ENCODE peak calls at places on chromosomes 2 and 18, in six cellular contexts. One of them, this sample, is unnamed. For H3K4me1, the result is how much of the 10 kb centered on the place peaks cover.

GRCh38 chr2:63865159-63865799 is 23.6 kb downstream of the UGP2 start:
- DNase-seq in psoas muscle: no peak
- DNase-seq in sigmoid colon: no peak
- DNase-seq in uterus: no peak
- DNase-seq in testis: no peak
- DNase-seq in mucosa of descending colon: no peak
- DNase-seq in this sample: no peak

GRCh38 chr2:174336403-174337336 is 1.9 kb downstream of the SP9 start:
- DNase-seq in psoas muscle: peak
- DNase-seq in sigmoid colon: no peak
- DNase-seq in uterus: no peak
- DNase-seq in testis: no peak
- DNase-seq in mucosa of descending colon: peak
- DNase-seq in this sample: no peak

GRCh38 chr2:112622528-112622849 is 23.2 kb upstream of the SLC20A1 start:
- DNase-seq in psoas muscle: no peak
- DNase-seq in sigmoid colon: peak
- DNase-seq in uterus: no peak
- DNase-seq in testis: no peak
- DNase-seq in mucosa of descending colon: no peak
- DNase-seq in this sample: no peak

GRCh38 chr2:150477347-150477746 is 10.1 kb downstream of the RND3 start:
- DNase-seq in psoas muscle: no peak
- DNase-seq in sigmoid colon: no peak
- DNase-seq in uterus: no peak
- DNase-seq in testis: no peak
- DNase-seq in mucosa of descending colon: peak
- DNase-seq in this sample: no peak

GRCh38 chr2:59932341-59932740 is 621.1 kb downstream of the BCL11A start:
- DNase-seq in psoas muscle: no peak
- DNase-seq in sigmoid colon: no peak
- DNase-seq in uterus: no peak
- DNase-seq in testis: no peak
- DNase-seq in mucosa of descending colon: no peak
- DNase-seq in this sample: no peak

GRCh38 chr2:226079677-226080076 is 680.2 kb downstream of the NYAP2 start:
- DNase-seq in psoas muscle: no peak
- DNase-seq in sigmoid colon: no peak
- DNase-seq in uterus: peak
- DNase-seq in testis: peak
- DNase-seq in mucosa of descending colon: no peak
- DNase-seq in this sample: peak

GRCh38 chr2:95374451-95374915 is 28.0 kb upstream of the FAHD2A start:
- DNase-seq in psoas muscle: no peak
- DNase-seq in sigmoid colon: peak
- DNase-seq in uterus: no peak
- DNase-seq in testis: no peak
- DNase-seq in mucosa of descending colon: no peak
- DNase-seq in this sample: no peak

GRCh38 chr18:45456076-45457066 is 158.9 kb upstream of the SLC14A2 start:
- DNase-seq in psoas muscle: peak
- DNase-seq in sigmoid colon: no peak
- DNase-seq in uterus: no peak
- DNase-seq in testis: peak
- DNase-seq in mucosa of descending colon: no peak
- DNase-seq in this sample: no peak

GRCh38 chr2:207390302-207391095 is 139.3 kb upstream of the CREB1 start:
- DNase-seq in psoas muscle: no peak
- DNase-seq in sigmoid colon: no peak
- DNase-seq in uterus: no peak
- DNase-seq in testis: no peak
- DNase-seq in mucosa of descending colon: no peak
- DNase-seq in this sample: no peak

GRCh38 chr2:97755491-97755890 is 42.1 kb downstream of the ZAP70 start:
- DNase-seq in psoas muscle: no peak
- DNase-seq in sigmoid colon: no peak
- DNase-seq in uterus: no peak
- DNase-seq in testis: no peak
- DNase-seq in mucosa of descending colon: no peak
- DNase-seq in this sample: no peak

GRCh38 chr2:12533337-12533736 is 183.4 kb upstream of the TRIB2 start:
- DNase-seq in psoas muscle: no peak
- DNase-seq in sigmoid colon: no peak
- DNase-seq in uterus: no peak
- DNase-seq in testis: no peak
- DNase-seq in mucosa of descending colon: no peak
- DNase-seq in this sample: no peak

GRCh38 chr2:38095079-38095478 is 19.1 kb upstream of the CYP1B1 start:
- DNase-seq in psoas muscle: no peak
- DNase-seq in sigmoid colon: no peak
- DNase-seq in uterus: no peak
- DNase-seq in testis: no peak
- DNase-seq in mucosa of descending colon: no peak
- DNase-seq in this sample: no peak

GRCh38 chr2:238995634-238996033 is 147.7 kb downstream of the TWIST2 start:
- DNase-seq in psoas muscle: no peak
- DNase-seq in sigmoid colon: no peak
- DNase-seq in uterus: no peak
- DNase-seq in testis: no peak
- DNase-seq in mucosa of descending colon: no peak
- DNase-seq in this sample: peak

GRCh38 chr2:223654384-223654915 is 52.3 kb upstream of the SCG2 start:
- DNase-seq in psoas muscle: no peak
- DNase-seq in sigmoid colon: no peak
- DNase-seq in uterus: no peak
- DNase-seq in testis: no peak
- DNase-seq in mucosa of descending colon: no peak
- DNase-seq in this sample: no peak

GRCh38 chr2:135985826-135986393 is 484 bp upstream of the DARS1 start:
- DNase-seq in psoas muscle: no peak
- DNase-seq in sigmoid colon: no peak
- DNase-seq in uterus: no peak
- DNase-seq in testis: no peak
- DNase-seq in mucosa of descending colon: no peak
- DNase-seq in this sample: no peak

GRCh38 chr2:152743004-152743403 is 24.6 kb downstream of the ARL6IP6 start:
- DNase-seq in psoas muscle: no peak
- DNase-seq in sigmoid colon: no peak
- DNase-seq in uterus: no peak
- DNase-seq in testis: no peak
- DNase-seq in mucosa of descending colon: no peak
- DNase-seq in this sample: no peak

GRCh38 chr2:3406501-3406900 is 27.0 kb downstream of the TRAPPC12 start:
- DNase-seq in psoas muscle: peak
- DNase-seq in sigmoid colon: no peak
- DNase-seq in uterus: no peak
- DNase-seq in testis: no peak
- DNase-seq in mucosa of descending colon: no peak
- DNase-seq in this sample: no peak

GRCh38 chr2:230170532-230170931 is 49.3 kb downstream of the SP110 start:
- DNase-seq in psoas muscle: no peak
- DNase-seq in sigmoid colon: no peak
- DNase-seq in uterus: peak
- DNase-seq in testis: no peak
- DNase-seq in mucosa of descending colon: no peak
- DNase-seq in this sample: no peak

GRCh38 chr2:11254100-11254536 is 90.3 kb downstream of the ROCK2 start:
- DNase-seq in psoas muscle: no peak
- DNase-seq in sigmoid colon: no peak
- DNase-seq in uterus: no peak
- DNase-seq in testis: no peak
- DNase-seq in mucosa of descending colon: no peak
- DNase-seq in this sample: no peak

GRCh38 chr18:7221424-7222155 is 9.3 kb upstream of the LRRC30 start:
- DNase-seq in psoas muscle: peak
- DNase-seq in sigmoid colon: no peak
- DNase-seq in uterus: no peak
- DNase-seq in testis: peak
- DNase-seq in mucosa of descending colon: no peak
- DNase-seq in this sample: peak

GRCh38 chr18:59516356-59517155 is 157.5 kb upstream of the LMAN1 start:
- DNase-seq in psoas muscle: no peak
- DNase-seq in sigmoid colon: peak
- DNase-seq in uterus: peak
- DNase-seq in testis: peak
- DNase-seq in mucosa of descending colon: no peak
- DNase-seq in this sample: peak

GRCh38 chr2:123513351-123513750 is 511.7 kb upstream of the CNTNAP5 start:
- DNase-seq in psoas muscle: no peak
- DNase-seq in sigmoid colon: no peak
- DNase-seq in uterus: no peak
- DNase-seq in testis: no peak
- DNase-seq in mucosa of descending colon: no peak
- DNase-seq in this sample: no peak

GRCh38 chr2:43461461-43462073 is 134.3 kb downstream of the THADA start:
- DNase-seq in psoas muscle: no peak
- DNase-seq in sigmoid colon: no peak
- DNase-seq in uterus: no peak
- DNase-seq in testis: no peak
- DNase-seq in mucosa of descending colon: no peak
- DNase-seq in this sample: no peak

GRCh38 chr2:113762377-113763118 is 6.1 kb upstream of the SLC35F5 start:
- DNase-seq in psoas muscle: no peak
- DNase-seq in sigmoid colon: no peak
- DNase-seq in uterus: no peak
- DNase-seq in testis: no peak
- DNase-seq in mucosa of descending colon: no peak
- DNase-seq in this sample: no peak

GRCh38 chr2:183594150-183594549 is 469.9 kb downstream of the NUP35 start:
- DNase-seq in psoas muscle: no peak
- DNase-seq in sigmoid colon: no peak
- DNase-seq in uterus: no peak
- DNase-seq in testis: no peak
- DNase-seq in mucosa of descending colon: no peak
- DNase-seq in this sample: no peak

GRCh38 chr2:101735166-101735533 is 37.6 kb downstream of the MAP4K4 start:
- DNase-seq in psoas muscle: no peak
- DNase-seq in sigmoid colon: no peak
- DNase-seq in uterus: no peak
- DNase-seq in testis: no peak
- DNase-seq in mucosa of descending colon: no peak
- DNase-seq in this sample: no peak
- H3K4me1 ChIP-seq in psoas muscle: half or more
- H3K4me1 ChIP-seq in sigmoid colon: under half
- H3K4me1 ChIP-seq in uterus: under half
- H3K4me1 ChIP-seq in testis: under half
- H3K4me1 ChIP-seq in mucosa of descending colon: under half
- H3K4me1 ChIP-seq in this sample: under half

DNA sequence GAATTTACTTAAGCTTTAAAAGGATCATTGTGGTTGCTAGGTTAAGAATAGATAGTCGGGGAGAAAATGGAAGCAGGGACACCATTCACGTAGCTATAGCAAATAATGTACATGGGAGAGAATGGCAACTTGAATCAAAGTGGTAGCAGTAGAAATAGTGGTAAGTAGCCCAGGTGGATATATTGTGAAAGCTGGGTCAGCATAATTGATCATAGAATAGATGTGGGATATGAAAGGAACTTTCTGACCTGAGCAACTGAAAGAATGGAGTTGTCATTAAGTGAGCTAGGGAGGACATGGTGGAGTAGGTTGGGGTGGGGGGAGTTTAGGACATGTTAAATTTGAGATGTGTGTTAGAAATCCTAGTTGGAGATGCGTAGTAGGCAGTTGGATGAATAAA is 2.2 kb downstream of the SGO2 start:
- DNase-seq in psoas muscle: no peak
- DNase-seq in sigmoid colon: no peak
- DNase-seq in uterus: no peak
- DNase-seq in testis: no peak
- DNase-seq in mucosa of descending colon: no peak
- DNase-seq in this sample: no peak
- H3K4me1 ChIP-seq in psoas muscle: under half
- H3K4me1 ChIP-seq in sigmoid colon: under half
- H3K4me1 ChIP-seq in uterus: under half
- H3K4me1 ChIP-seq in testis: under half
- H3K4me1 ChIP-seq in mucosa of descending colon: under half
- H3K4me1 ChIP-seq in this sample: under half

DNA sequence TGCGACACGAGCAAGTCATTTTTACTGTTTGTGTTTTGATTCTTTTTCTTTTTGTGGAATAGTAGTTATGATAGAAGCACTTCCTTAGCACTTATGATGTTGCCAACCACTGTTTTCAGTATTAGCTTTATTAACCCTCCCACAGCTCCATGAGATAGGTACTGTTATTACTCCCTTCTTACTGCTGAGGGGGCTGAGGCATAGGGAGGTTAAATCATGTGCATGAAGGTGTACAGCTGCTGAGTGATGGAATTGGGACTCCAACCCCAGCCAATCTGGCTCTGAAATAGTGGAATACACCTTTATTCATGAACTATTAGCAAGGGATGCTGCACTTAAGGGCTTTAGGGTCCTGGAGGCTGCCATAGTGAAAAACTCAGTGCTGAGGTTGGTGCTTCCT is 19.2 kb downstream of the SMARCAL1 start:
- DNase-seq in psoas muscle: no peak
- DNase-seq in sigmoid colon: no peak
- DNase-seq in uterus: no peak
- DNase-seq in testis: no peak
- DNase-seq in mucosa of descending colon: no peak
- DNase-seq in this sample: no peak
- H3K4me1 ChIP-seq in psoas muscle: under half
- H3K4me1 ChIP-seq in sigmoid colon: under half
- H3K4me1 ChIP-seq in uterus: under half
- H3K4me1 ChIP-seq in testis: under half
- H3K4me1 ChIP-seq in mucosa of descending colon: under half
- H3K4me1 ChIP-seq in this sample: under half

GRCh38 chr2:27225526-27225925 is 8.4 kb downstream of the CAD start:
- DNase-seq in psoas muscle: no peak
- DNase-seq in sigmoid colon: no peak
- DNase-seq in uterus: no peak
- DNase-seq in testis: no peak
- DNase-seq in mucosa of descending colon: no peak
- DNase-seq in this sample: no peak

GRCh38 chr2:27221166-27221565 is 4.0 kb downstream of the CAD start:
- DNase-seq in psoas muscle: no peak
- DNase-seq in sigmoid colon: peak
- DNase-seq in uterus: no peak
- DNase-seq in testis: no peak
- DNase-seq in mucosa of descending colon: no peak
- DNase-seq in this sample: no peak

GRCh38 chr2:27220091-27220490 is 2.9 kb downstream of the CAD start:
- DNase-seq in psoas muscle: no peak
- DNase-seq in sigmoid colon: no peak
- DNase-seq in uterus: no peak
- DNase-seq in testis: no peak
- DNase-seq in mucosa of descending colon: no peak
- DNase-seq in this sample: no peak

GRCh38 chr2:27222407-27222806 is 5.2 kb downstream of the CAD start:
- DNase-seq in psoas muscle: no peak
- DNase-seq in sigmoid colon: no peak
- DNase-seq in uterus: no peak
- DNase-seq in testis: no peak
- DNase-seq in mucosa of descending colon: no peak
- DNase-seq in this sample: no peak

DNA sequence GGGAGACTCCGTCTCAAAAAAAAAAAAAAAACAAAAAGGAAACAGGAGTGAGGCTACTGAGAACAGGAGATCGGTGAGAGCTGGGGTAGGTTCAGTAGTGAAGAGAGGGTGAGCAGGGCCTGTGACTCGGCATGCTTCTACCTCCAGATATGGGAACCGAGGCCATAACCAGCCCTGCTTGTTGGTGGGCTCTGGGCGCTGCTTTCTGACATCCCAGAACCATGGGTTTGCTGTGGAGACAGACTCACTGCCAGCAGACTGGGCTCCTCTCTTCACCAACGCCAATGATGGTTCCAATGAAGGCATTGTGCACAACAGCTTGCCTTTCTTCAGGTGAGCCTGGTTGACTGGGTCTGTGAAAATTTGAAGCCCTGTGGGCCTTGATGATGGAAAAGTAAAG is 6.2 kb downstream of the CAD start:
- DNase-seq in psoas muscle: no peak
- DNase-seq in sigmoid colon: no peak
- DNase-seq in uterus: no peak
- DNase-seq in testis: no peak
- DNase-seq in mucosa of descending colon: no peak
- DNase-seq in this sample: no peak
- H3K4me1 ChIP-seq in psoas muscle: under half
- H3K4me1 ChIP-seq in sigmoid colon: under half
- H3K4me1 ChIP-seq in uterus: under half
- H3K4me1 ChIP-seq in testis: under half
- H3K4me1 ChIP-seq in mucosa of descending colon: under half
- H3K4me1 ChIP-seq in this sample: under half

This sample was measured in SJSA1.